ENCODE peak calls at places on chromosomes 1 and 21, in six cellular contexts. C is frontal cortex, S is epithelial cell of esophagus, F is GM12865, Y is activated T-cell treated with anti-CD3 and anti-CD28 coated beads for 48 hours, Z is amniotic epithelial cell. X is an unnamed sample.

GRCh38 chr1:10648689-10649483 is 147.6 kb downstream of the CASZ1 start:
- DNase-seq in S (no peak), C (no peak), F (no peak), Z (peak; percentile 4), Y (no peak), X (no peak)

GRCh38 chr1:171017431-171017830 is 73.3 kb upstream of the FMO3 start:
- DNase-seq in Y (no peak), C (no peak), S (no peak), Z (no peak), F (no peak), X (no peak)

GRCh38 chr1:28796321-28797213 is 15.4 kb upstream of the OPRD1 start:
- DNase-seq in Z (no peak), C (no peak), S (no peak), F (no peak), Y (no peak), X (no peak)

GRCh38 chr1:153932071-153932592 is 9.4 kb upstream of the GATAD2B start:
- DNase-seq in Z (no peak), F (no peak), C (no peak), Y (no peak), S (no peak), X (no peak)

GRCh38 chr1:12447301-12447700 is 170.7 kb downstream of the DHRS3 start:
- DNase-seq in F (no peak), S (no peak), C (no peak), Y (no peak), Z (peak; percentile 94), X (no peak)

GRCh38 chr1:82091729-82092128 is 291.0 kb downstream of the ADGRL2 start:
- DNase-seq in F (no peak), Y (no peak), Z (no peak), S (no peak), C (no peak), X (no peak)

GRCh38 chr1:220528049-220528678 is at the start of gene MARK1:
- DNase-seq in F (peak; percentile 57), C (peak; percentile 79), S (peak; percentile 71), Y (no peak), Z (peak; percentile 7), X (peak; percentile 10)

GRCh38 chr1:155910621-155911121 is 478 bp downstream of the RIT1 start:
- DNase-seq in C (no peak), F (peak; percentile 49), Y (no peak), S (peak; percentile 31), Z (no peak), X (peak; percentile 27)

GRCh38 chr21:25103500-25104207 is 503.6 kb downstream of the MRPL39 start:
- DNase-seq in Z (no peak), Y (no peak), S (no peak), F (no peak), C (no peak), X (no peak)

GRCh38 chr21:36738489-36739126 is 39.7 kb downstream of the SIM2 start:
- DNase-seq in Y (no peak), C (no peak), S (no peak), Z (no peak), F (no peak), X (no peak)

GRCh38 chr1:92411511-92411910 is 75.2 kb downstream of the GFI1 start:
- DNase-seq in Y (no peak), C (no peak), Z (peak; percentile 43), S (peak; percentile 43), F (no peak), X (no peak)

GRCh38 chr21:36247316-36247715 is 72.7 kb upstream of the MORC3 start:
- DNase-seq in Z (no peak), S (no peak), Y (no peak), F (no peak), C (no peak), X (no peak)

GRCh38 chr1:9316080-9316444 is 23.4 kb downstream of the SPSB1 start:
- DNase-seq in S (peak; percentile 40), Z (no peak), F (no peak), C (no peak), Y (no peak), X (peak; percentile 41)

GRCh38 chr21:42061866-42062542 is 9.1 kb upstream of the UMODL1 start:
- DNase-seq in F (no peak), C (no peak), Z (no peak), Y (peak; percentile 58), S (no peak), X (no peak)

GRCh38 chr1:24659993-24660665 is 17.0 kb downstream of the SRRM1 start:
- DNase-seq in F (no peak), Z (peak; percentile 53), C (no peak), Y (no peak), S (no peak), X (no peak)

GRCh38 chr1:225509376-225509707 is 81.5 kb upstream of the LBR start:
- DNase-seq in Y (no peak), S (peak; percentile 9), C (no peak), Z (no peak), F (no peak), X (no peak)

GRCh38 chr1:163544441-163544840 is 222.7 kb downstream of the NUF2 start:
- DNase-seq in C (no peak), S (peak; percentile 25), Y (no peak), F (no peak), Z (no peak), X (no peak)

GRCh38 chr1:40310983-40311642 is 6.0 kb downstream of the COL9A2 start:
- DNase-seq in Y (no peak), S (no peak), Z (no peak), F (no peak), C (no peak), X (no peak)

GRCh38 chr1:202320081-202320405 is 21.7 kb downstream of the UBE2T start:
- DNase-seq in F (no peak), C (no peak), S (no peak), Y (no peak), Z (no peak), X (no peak)

GRCh38 chr1:222928212-222928611 is 113.4 kb downstream of the DISP1 start:
- DNase-seq in F (no peak), S (peak; percentile 49), Y (no peak), C (no peak), Z (peak; percentile 80), X (no peak)

GRCh38 chr1:167109125-167109524 is 15.2 kb downstream of the STYXL2 start:
- DNase-seq in S (no peak), C (no peak), Z (no peak), F (peak; percentile 42), Y (no peak), X (no peak)

GRCh38 chr21:35211767-35212166 is 162.7 kb upstream of the RUNX1 start:
- DNase-seq in C (no peak), S (no peak), F (no peak), Z (peak; percentile 77), Y (no peak), X (no peak)

GRCh38 chr1:245516178-245516829 is 361.5 kb downstream of the KIF26B start:
- DNase-seq in F (no peak), Y (no peak), C (no peak), Z (no peak), S (no peak), X (no peak)

GRCh38 chr1:116036255-116036654 is 59.9 kb downstream of the SLC22A15 start:
- DNase-seq in C (no peak), F (no peak), S (no peak), Z (no peak), Y (no peak), X (no peak)

GRCh38 chr21:35491920-35492678 is 443.0 kb upstream of the RUNX1 start:
- DNase-seq in F (no peak), S (peak; percentile 55), C (no peak), Z (no peak), Y (no peak), X (no peak)

GRCh38 chr1:156114919-156115513 is 505 bp downstream of the LMNA start:
- DNase-seq in Z (peak; percentile 40), F (peak; percentile 33), Y (no peak), S (no peak), C (peak; percentile 62), X (no peak)

GRCh38 chr1:9929431-9930385 is 13.5 kb downstream of the LZIC start:
- DNase-seq in Y (no peak), Z (no peak), S (no peak), F (no peak), C (peak; percentile 44), X (no peak)

GRCh38 chr1:112522621-112523020 is 13.9 kb downstream of the WNT2B start:
- DNase-seq in F (no peak), C (no peak), Z (peak; percentile 98), Y (no peak), S (peak; percentile 81), X (no peak)

GRCh38 chr1:165907256-165907857 is 79.9 kb downstream of the UCK2 start:
- DNase-seq in F (no peak), Z (peak; percentile 70), S (no peak), Y (no peak), C (no peak), X (no peak)

GRCh38 chr1:55610203-55610602 is 395.0 kb upstream of the USP24 start:
- DNase-seq in C (no peak), S (no peak), Z (no peak), Y (no peak), F (no peak), X (no peak)

GRCh38 chr1:39717809-39718208 is 20.9 kb upstream of the PPIE start:
- DNase-seq in F (no peak), S (no peak), Y (no peak), Z (no peak), C (no peak), X (no peak)

GRCh38 chr1:41864471-41865040 is 54.2 kb downstream of the HIVEP3 start:
- DNase-seq in C (no peak), F (no peak), S (no peak), Z (peak; percentile 34), Y (no peak), X (no peak)

GRCh38 chr1:233432916-233433315 is 105.4 kb downstream of the MAP3K21 start:
- DNase-seq in Y (no peak), C (no peak), Z (no peak), S (no peak), F (no peak), X (no peak)